ENCODE peak calls at places on chromosome 9, in six cellular contexts. C, M, E, S, Q and D are unnamed samples. For H3K4me1, the result is how much of the 10 kb centered on the place peaks cover.

GRCh38 chr9:115883467-115884329 is 269.9 kb upstream of the PAPPA start:
- DNase-seq in C (no peak), M (peak), E (no peak), S (peak), Q (peak), D (peak)

GRCh38 chr9:72199253-72199652 is 50.0 kb downstream of the GDA start:
- DNase-seq in C (no peak), M (no peak), E (no peak), S (no peak), Q (no peak), D (no peak)

GRCh38 chr9:99092643-99093491 is 12.0 kb upstream of the TGFBR1 start:
- DNase-seq in C (no peak), M (no peak), E (no peak), S (no peak), Q (no peak), D (no peak)

GRCh38 chr9:75739884-75740611 is 150.4 kb upstream of the PCSK5 start:
- DNase-seq in C (no peak), M (no peak), E (no peak), S (peak), Q (no peak), D (no peak)

GRCh38 chr9:132192728-132193127 is 30.9 kb downstream of the NTNG2 start:
- DNase-seq in C (no peak), M (no peak), E (no peak), S (no peak), Q (no peak), D (no peak)

GRCh38 chr9:71692337-71692736 is 76.0 kb downstream of the CEMIP2 start:
- DNase-seq in C (no peak), M (peak), E (no peak), S (no peak), Q (no peak), D (no peak)

GRCh38 chr9:37936965-37937364 is 33.0 kb upstream of the SLC25A51 start:
- DNase-seq in C (no peak), M (no peak), E (no peak), S (no peak), Q (no peak), D (no peak)

GRCh38 chr9:93826905-93827544 is 128.1 kb downstream of the BARX1 start:
- DNase-seq in C (peak), M (peak), E (no peak), S (no peak), Q (no peak), D (no peak)

GRCh38 chr9:124782661-124783574 is 6.0 kb downstream of the OLFML2A start:
- DNase-seq in C (peak), M (peak), E (no peak), S (peak), Q (no peak), D (peak)

DNA sequence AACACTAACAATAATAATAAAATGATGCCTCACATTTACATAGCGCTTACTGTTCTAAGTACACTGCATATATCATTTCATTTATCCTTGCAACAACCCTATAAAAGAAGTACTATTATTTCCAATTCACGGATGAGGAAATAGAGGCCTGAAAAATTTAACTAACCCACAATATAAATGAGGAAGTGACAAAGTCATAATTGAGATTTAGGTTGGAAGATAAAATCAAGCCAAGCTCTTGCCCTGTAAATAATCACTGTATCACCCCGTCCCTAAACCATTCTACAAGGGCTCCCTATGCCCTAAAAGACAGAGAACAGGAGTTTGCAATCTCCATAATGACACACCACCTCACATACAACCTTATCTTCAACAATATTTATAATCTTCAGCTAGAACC is 49.6 kb downstream of the STRBP start:
- DNase-seq in C (no peak), M (no peak), E (no peak), S (no peak), Q (no peak), D (no peak)
- H3K4me1 ChIP-seq in C (under half), M (under half), E (under half), S (under half), Q (under half), D (under half)

DNA sequence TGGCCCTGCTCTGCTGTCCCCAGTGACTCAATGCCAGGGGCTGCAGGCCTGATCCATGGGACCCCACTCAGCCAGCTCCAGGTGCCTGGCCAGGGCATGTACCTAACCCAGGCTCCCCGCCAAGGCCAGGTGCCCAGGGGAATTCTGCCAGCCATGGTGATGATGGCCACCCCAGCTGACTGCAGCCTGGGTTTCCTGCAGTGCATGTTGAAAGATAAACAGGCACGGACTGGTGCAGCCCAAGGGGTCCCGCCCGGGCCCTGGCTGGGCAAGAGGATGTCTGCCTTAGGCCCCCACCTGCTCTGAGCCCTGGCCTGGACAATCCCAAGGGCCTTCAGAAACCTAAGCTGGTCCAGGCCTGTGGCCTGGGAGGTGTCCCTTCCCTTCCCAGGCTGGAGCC is 1.2 kb downstream of the ABCA2 start:
- DNase-seq in C (no peak), M (peak), E (no peak), S (no peak), Q (no peak), D (peak)
- H3K4me3 ChIP-seq in C (peak), M (peak), E (peak), S (no peak), Q (no peak), D (peak)

GRCh38 chr9:68705636-68706578 is 867 bp downstream of the PIP5K1B start:
- DNase-seq in C (no peak), M (no peak), E (no peak), S (no peak), Q (peak), D (no peak)
- TF ChIP-seq POLR2A in C (no peak), M (no peak), E (no peak), S (no peak), Q (no peak), D (no peak)

DNA sequence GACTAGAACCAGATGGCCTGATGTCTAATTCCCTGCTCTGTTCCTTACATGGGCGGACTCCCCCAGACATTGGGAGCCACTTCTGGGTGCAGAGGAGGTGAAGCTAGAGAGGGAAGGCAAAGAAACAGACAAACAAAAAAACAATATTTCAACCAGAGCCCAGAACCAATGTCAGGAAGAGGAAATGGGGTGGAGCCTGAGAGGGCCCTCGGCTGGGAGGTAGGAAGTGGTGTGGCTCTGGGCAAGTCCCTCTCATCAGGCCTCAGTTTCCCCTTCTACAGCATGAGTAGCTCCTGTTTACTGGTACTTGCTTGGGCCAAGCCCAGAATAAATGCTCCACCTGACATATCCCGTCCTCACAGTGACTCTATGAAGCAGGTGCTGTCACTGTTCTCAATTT is 11.1 kb downstream of the SH2D3C start:
- DNase-seq in C (no peak), M (no peak), E (no peak), S (no peak), Q (no peak), D (no peak)
- H3K4me1 ChIP-seq in C (half or more), M (under half), E (half or more), S (under half), Q (under half), D (under half)

GRCh38 chr9:137108608-137109249 is 5.8 kb downstream of the DPP7 start:
- DNase-seq in C (no peak), M (no peak), E (no peak), S (no peak), Q (no peak), D (no peak)

GRCh38 chr9:137105814-137106661 is 8.5 kb downstream of the DPP7 start:
- DNase-seq in C (no peak), M (no peak), E (no peak), S (no peak), Q (no peak), D (no peak)

GRCh38 chr9:137106662-137107292 is 7.8 kb downstream of the DPP7 start:
- DNase-seq in C (no peak), M (no peak), E (no peak), S (no peak), Q (no peak), D (no peak)

GRCh38 chr9:137107982-137108381 is 6.6 kb downstream of the DPP7 start:
- DNase-seq in C (no peak), M (no peak), E (no peak), S (no peak), Q (no peak), D (no peak)

DNA sequence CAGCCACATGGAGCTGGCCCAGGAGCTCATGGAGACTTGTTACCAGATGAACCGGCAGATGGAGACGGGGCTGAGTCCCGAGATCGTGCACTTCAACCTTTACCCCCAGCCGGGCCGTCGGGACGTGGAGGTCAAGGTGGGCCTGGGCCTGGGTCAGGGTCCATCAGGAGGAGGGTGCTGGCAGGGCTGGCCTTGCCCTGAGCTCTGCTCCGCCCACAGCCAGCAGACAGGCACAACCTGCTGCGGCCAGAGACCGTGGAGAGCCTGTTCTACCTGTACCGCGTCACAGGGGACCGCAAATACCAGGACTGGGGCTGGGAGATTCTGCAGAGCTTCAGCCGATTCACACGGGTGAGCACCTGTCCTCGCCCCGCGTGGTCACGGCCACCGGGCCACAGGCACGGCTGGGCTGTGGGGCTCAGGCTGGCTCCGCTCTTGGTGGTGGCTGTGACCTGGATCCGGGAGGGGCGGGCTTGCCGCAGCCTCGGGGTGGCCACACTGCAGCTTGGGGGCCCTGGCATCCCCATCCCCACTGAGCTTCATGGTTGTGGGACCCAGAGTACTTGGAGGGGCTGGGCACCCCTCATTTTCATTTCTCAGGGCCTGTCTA is 7.1 kb downstream of the DPP7 start:
- DNase-seq in C (no peak), M (no peak), E (no peak), S (no peak), Q (no peak), D (no peak)
- H3K4me3 ChIP-seq in C (no peak), M (no peak), E (no peak), S (no peak), Q (no peak), D (no peak)

GRCh38 chr9:19048966-19049871 is at the start of gene RRAGA:
- DNase-seq in C (peak), M (peak), E (peak), S (peak), Q (peak), D (peak)
- TF ChIP-seq POLR2A in C (peak), M (peak), E (peak), S (peak), Q (peak), D (peak)

GRCh38 chr9:109471994-109472393 is 26.1 kb downstream of the PTPN3 start:
- DNase-seq in C (no peak), M (no peak), E (no peak), S (no peak), Q (no peak), D (no peak)
- H3K4me1 ChIP-seq in C (half or more), M (under half), E (under half), S (under half), Q (half or more), D (under half)

DNA sequence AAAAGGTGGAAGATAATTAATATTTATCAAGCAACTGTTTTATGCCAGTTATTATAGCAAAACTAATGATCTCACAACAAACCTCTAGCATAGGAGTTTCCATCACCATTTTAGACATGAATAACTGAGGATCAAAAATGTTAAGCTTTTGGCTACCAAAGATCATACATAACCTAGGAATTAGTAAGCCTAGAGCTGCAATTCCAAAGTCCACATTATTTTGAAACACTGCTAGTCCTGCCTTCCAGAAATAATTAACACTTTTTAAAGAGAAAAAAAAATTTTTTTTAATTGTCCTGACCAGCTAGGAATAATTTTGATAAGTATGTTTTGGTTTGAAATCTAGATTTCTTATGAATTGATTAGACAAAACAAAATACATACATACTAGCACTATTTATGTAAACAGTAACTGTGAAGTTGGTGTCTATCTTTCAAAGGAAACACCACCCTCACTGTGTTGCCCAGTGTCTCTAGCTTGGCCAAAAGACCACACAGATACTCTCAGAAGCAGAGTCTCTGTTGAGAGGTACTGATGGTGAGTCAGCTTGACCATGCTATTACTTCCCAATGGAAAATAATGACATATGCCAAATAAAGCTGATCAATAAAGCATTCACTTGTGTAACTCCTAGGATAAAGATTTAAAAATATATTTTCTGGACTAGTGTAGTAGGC is 422.4 kb downstream of the CCDC171 start:
- DNase-seq in C (no peak), M (no peak), E (no peak), S (no peak), Q (no peak), D (no peak)
- H3K4me3 ChIP-seq in C (no peak), M (no peak), E (no peak), S (no peak), Q (no peak), D (no peak)